ENCODE peak calls at places on chromosomes 5 and 9, in ten cellular contexts. One of them, this sample, is unnamed.

GRCh38 chr5:74141053-74141452 is 499.5 kb downstream of the ENC1 start:
- DNase-seq in NCI-H2081: no peak
- DNase-seq in NCI-H524: no peak
- DNase-seq in adipocyte: peak; percentile 36
- DNase-seq in foreskin fibroblast: no peak
- DNase-seq in T-helper 17 cell: no peak
- DNase-seq in upper lobe of left lung: no peak
- DNase-seq in fibroblast of the aortic adventitia: peak; percentile 74
- DNase-seq in head of caudate nucleus: no peak
- DNase-seq in amygdala: no peak
- DNase-seq in this sample: no peak

GRCh38 chr5:98904786-98905185 is 24.0 kb downstream of the CHD1 start:
- DNase-seq in NCI-H2081: no peak
- DNase-seq in NCI-H524: no peak
- DNase-seq in adipocyte: peak; percentile 11
- DNase-seq in foreskin fibroblast: no peak
- DNase-seq in T-helper 17 cell: no peak
- DNase-seq in upper lobe of left lung: no peak
- DNase-seq in fibroblast of the aortic adventitia: peak; percentile 10
- DNase-seq in head of caudate nucleus: no peak
- DNase-seq in amygdala: no peak
- DNase-seq in this sample: no peak

GRCh38 chr9:34047864-34048729 is 590 bp downstream of the UBAP2 start:
- DNase-seq in NCI-H2081: peak; percentile 68
- DNase-seq in NCI-H524: peak; percentile 12
- DNase-seq in adipocyte: peak; percentile 57
- DNase-seq in foreskin fibroblast: no peak
- DNase-seq in T-helper 17 cell: peak; percentile 32
- DNase-seq in upper lobe of left lung: no peak
- DNase-seq in fibroblast of the aortic adventitia: no peak
- DNase-seq in head of caudate nucleus: peak; percentile 57
- DNase-seq in amygdala: peak; percentile 44
- DNase-seq in this sample: no peak

GRCh38 chr5:174837919-174838902 is 113.8 kb downstream of the MSX2 start:
- DNase-seq in NCI-H2081: no peak
- DNase-seq in NCI-H524: peak; percentile 32
- DNase-seq in adipocyte: peak; percentile 79
- DNase-seq in foreskin fibroblast: peak; percentile 86
- DNase-seq in T-helper 17 cell: no peak
- DNase-seq in upper lobe of left lung: no peak
- DNase-seq in fibroblast of the aortic adventitia: peak; percentile 66
- DNase-seq in head of caudate nucleus: peak; percentile 54
- DNase-seq in amygdala: no peak
- DNase-seq in this sample: peak; percentile 78

GRCh38 chr5:180142824-180143610 is 66.0 kb downstream of the RASGEF1C start:
- DNase-seq in NCI-H2081: no peak
- DNase-seq in NCI-H524: no peak
- DNase-seq in adipocyte: no peak
- DNase-seq in foreskin fibroblast: no peak
- DNase-seq in T-helper 17 cell: no peak
- DNase-seq in upper lobe of left lung: no peak
- DNase-seq in fibroblast of the aortic adventitia: no peak
- DNase-seq in head of caudate nucleus: peak; percentile 33
- DNase-seq in amygdala: no peak
- DNase-seq in this sample: no peak

GRCh38 chr5:69042500-69042899 is 51.3 kb upstream of the SLC30A5 start:
- DNase-seq in NCI-H2081: no peak
- DNase-seq in NCI-H524: no peak
- DNase-seq in adipocyte: no peak
- DNase-seq in foreskin fibroblast: no peak
- DNase-seq in T-helper 17 cell: no peak
- DNase-seq in upper lobe of left lung: no peak
- DNase-seq in fibroblast of the aortic adventitia: no peak
- DNase-seq in head of caudate nucleus: no peak
- DNase-seq in amygdala: no peak
- DNase-seq in this sample: no peak

GRCh38 chr5:11595045-11595444 is 309.2 kb downstream of the CTNND2 start:
- DNase-seq in NCI-H2081: peak; percentile 33
- DNase-seq in NCI-H524: no peak
- DNase-seq in adipocyte: no peak
- DNase-seq in foreskin fibroblast: no peak
- DNase-seq in T-helper 17 cell: no peak
- DNase-seq in upper lobe of left lung: no peak
- DNase-seq in fibroblast of the aortic adventitia: no peak
- DNase-seq in head of caudate nucleus: no peak
- DNase-seq in amygdala: no peak
- DNase-seq in this sample: peak; percentile 84

GRCh38 chr5:44665101-44665701 is 143.5 kb upstream of the MRPS30 start:
- DNase-seq in NCI-H2081: no peak
- DNase-seq in NCI-H524: no peak
- DNase-seq in adipocyte: no peak
- DNase-seq in foreskin fibroblast: peak; percentile 16
- DNase-seq in T-helper 17 cell: no peak
- DNase-seq in upper lobe of left lung: peak; percentile 36
- DNase-seq in fibroblast of the aortic adventitia: peak; percentile 54
- DNase-seq in head of caudate nucleus: no peak
- DNase-seq in amygdala: no peak
- DNase-seq in this sample: no peak

GRCh38 chr5:135031813-135032612 is 2.0 kb downstream of the PITX1 start:
- DNase-seq in NCI-H2081: no peak
- DNase-seq in NCI-H524: no peak
- DNase-seq in adipocyte: peak; percentile 59
- DNase-seq in foreskin fibroblast: no peak
- DNase-seq in T-helper 17 cell: no peak
- DNase-seq in upper lobe of left lung: no peak
- DNase-seq in fibroblast of the aortic adventitia: peak; percentile 25
- DNase-seq in head of caudate nucleus: no peak
- DNase-seq in amygdala: no peak
- DNase-seq in this sample: no peak

GRCh38 chr9:108444400-108445358 is 411.1 kb downstream of the ACTL7B start:
- DNase-seq in NCI-H2081: peak; percentile 89
- DNase-seq in NCI-H524: no peak
- DNase-seq in adipocyte: peak; percentile 94
- DNase-seq in foreskin fibroblast: peak; percentile 95
- DNase-seq in T-helper 17 cell: no peak
- DNase-seq in upper lobe of left lung: no peak
- DNase-seq in fibroblast of the aortic adventitia: peak; percentile 95
- DNase-seq in head of caudate nucleus: no peak
- DNase-seq in amygdala: no peak
- DNase-seq in this sample: peak; percentile 26

GRCh38 chr9:94865599-94866456 is 139.3 kb downstream of the AOPEP start:
- DNase-seq in NCI-H2081: peak; percentile 35
- DNase-seq in NCI-H524: peak; percentile 71
- DNase-seq in adipocyte: peak; percentile 91
- DNase-seq in foreskin fibroblast: peak; percentile 16
- DNase-seq in T-helper 17 cell: no peak
- DNase-seq in upper lobe of left lung: no peak
- DNase-seq in fibroblast of the aortic adventitia: peak; percentile 66
- DNase-seq in head of caudate nucleus: peak; percentile 61
- DNase-seq in amygdala: peak; percentile 2
- DNase-seq in this sample: peak; percentile 75

GRCh38 chr5:132823481-132824050 is 6.9 kb downstream of the SHROOM1 start:
- DNase-seq in NCI-H2081: no peak
- DNase-seq in NCI-H524: no peak
- DNase-seq in adipocyte: no peak
- DNase-seq in foreskin fibroblast: no peak
- DNase-seq in T-helper 17 cell: no peak
- DNase-seq in upper lobe of left lung: no peak
- DNase-seq in fibroblast of the aortic adventitia: no peak
- DNase-seq in head of caudate nucleus: no peak
- DNase-seq in amygdala: no peak
- DNase-seq in this sample: no peak

GRCh38 chr5:149543361-149544198 is 7.7 kb downstream of the CSNK1A1 start:
- DNase-seq in NCI-H2081: no peak
- DNase-seq in NCI-H524: no peak
- DNase-seq in adipocyte: no peak
- DNase-seq in foreskin fibroblast: no peak
- DNase-seq in T-helper 17 cell: no peak
- DNase-seq in upper lobe of left lung: no peak
- DNase-seq in fibroblast of the aortic adventitia: peak; percentile 61
- DNase-seq in head of caudate nucleus: no peak
- DNase-seq in amygdala: no peak
- DNase-seq in this sample: no peak

This sample was measured in globus pallidus.